ENCODE peak calls at places on chromosome 11, in ten cellular contexts. E, X, R, M, T, Z, G, B, P and C are unnamed samples. For H3K4me1, the result is how much of the 10 kb centered on the place peaks cover.

GRCh38 chr11:59199546-59200420 is 12.9 kb downstream of the MPEG1 start:
- DNase-seq in Z (no peak), X (no peak), T (no peak), G (no peak), R (no peak), B (no peak), E (no peak), M (no peak), P (no peak), C (no peak)

GRCh38 chr11:12318791-12319733 is 58.3 kb upstream of the PARVA start:
- DNase-seq in E (peak), M (no peak), R (no peak), G (no peak), Z (peak), P (no peak), T (peak), X (no peak), B (no peak), C (no peak)

GRCh38 chr11:8091671-8092070 is 10.7 kb downstream of the TUB start:
- DNase-seq in M (peak), X (no peak), T (no peak), R (no peak), B (no peak), P (no peak), G (no peak), Z (no peak), E (peak), C (no peak)

GRCh38 chr11:35491231-35491871 is 34.1 kb downstream of the PAMR1 start:
- DNase-seq in P (no peak), E (no peak), R (no peak), B (peak), X (no peak), M (no peak), G (no peak), Z (peak), T (peak), C (no peak)

GRCh38 chr11:30914143-30914762 is 328.1 kb upstream of the MPPED2 start:
- DNase-seq in B (peak), M (no peak), E (peak), P (no peak), G (peak), X (peak), R (peak), Z (peak), T (peak), C (no peak)

GRCh38 chr11:75766449-75767227 is 1.9 kb upstream of the DGAT2 start:
- DNase-seq in X (no peak), Z (no peak), M (no peak), T (no peak), B (no peak), G (no peak), R (no peak), E (no peak), P (no peak), C (no peak)

GRCh38 chr11:120900642-120901041 is 123.3 kb upstream of the TBCEL start:
- DNase-seq in Z (no peak), E (no peak), X (no peak), B (peak), M (no peak), R (no peak), P (no peak), T (no peak), G (no peak), C (no peak)

GRCh38 chr11:12749442-12749841 is 75.2 kb downstream of the TEAD1 start:
- DNase-seq in T (no peak), B (no peak), Z (no peak), R (no peak), M (no peak), E (no peak), X (no peak), G (no peak), P (no peak), C (no peak)

GRCh38 chr11:16542353-16542752 is 186.0 kb upstream of the SOX6 start:
- DNase-seq in X (no peak), Z (no peak), M (no peak), G (no peak), T (no peak), E (no peak), B (no peak), R (no peak), P (no peak), C (no peak)

GRCh38 chr11:77172666-77172982 is 44.6 kb downstream of the MYO7A start:
- DNase-seq in M (no peak), T (no peak), G (peak), X (no peak), E (no peak), Z (peak), R (peak), B (no peak), P (no peak), C (no peak)

GRCh38 chr11:124859171-124859570 is 6.1 kb upstream of the ROBO3 start:
- DNase-seq in M (no peak), X (no peak), R (no peak), T (no peak), P (no peak), B (no peak), G (no peak), E (no peak), Z (no peak), C (no peak)

GRCh38 chr11:124798991-124799383 is 1.2 kb downstream of the MSANTD2 start:
- DNase-seq in E (no peak), R (no peak), T (peak), B (peak), G (no peak), P (no peak), M (no peak), X (no peak), Z (peak), C (no peak)

GRCh38 chr11:110093407-110094297 is 460 bp downstream of the ZC3H12C start:
- DNase-seq in M (peak), G (peak), T (peak), E (peak), X (no peak), Z (peak), P (no peak), R (peak), B (peak), C (no peak)

GRCh38 chr11:84969103-84969502 is 658.0 kb downstream of the DLG2 start:
- DNase-seq in R (no peak), T (peak), G (no peak), B (peak), M (no peak), X (no peak), E (no peak), Z (peak), P (no peak), C (no peak)

GRCh38 chr11:35902961-35903360 is 40.9 kb upstream of the LDLRAD3 start:
- DNase-seq in Z (no peak), T (no peak), G (no peak), M (no peak), B (no peak), E (no peak), R (no peak), P (no peak), X (no peak), C (no peak)

GRCh38 chr11:7904910-7905309 is 26.2 kb downstream of the OR10A6 start:
- DNase-seq in M (no peak), G (no peak), B (peak), P (no peak), T (no peak), Z (peak), E (no peak), X (no peak), R (no peak), C (no peak)

GRCh38 chr11:1559103-1559951 is 12.7 kb downstream of the DUSP8 start:
- DNase-seq in Z (peak), X (peak), G (peak), B (peak), M (peak), T (peak), E (peak), R (peak), P (no peak), C (no peak)

GRCh38 chr11:122037911-122038310 is 78.1 kb downstream of the BLID start:
- DNase-seq in G (no peak), Z (no peak), R (no peak), P (no peak), M (no peak), E (no peak), T (no peak), X (no peak), B (no peak), C (no peak)

GRCh38 chr11:131423715-131424114 is 53.3 kb downstream of the NTM start:
- DNase-seq in E (no peak), M (no peak), R (no peak), X (no peak), B (peak), P (no peak), Z (peak), T (peak), G (no peak), C (no peak)

GRCh38 chr11:109940816-109941215 is 152.4 kb upstream of the ZC3H12C start:
- DNase-seq in T (peak), G (no peak), R (no peak), P (no peak), M (no peak), Z (peak), E (no peak), X (no peak), B (peak), C (no peak)

GRCh38 chr11:75565916-75566762 is 4.1 kb downstream of the SERPINH1 start:
- DNase-seq in T (no peak), Z (peak), M (no peak), X (no peak), P (no peak), R (no peak), G (no peak), E (no peak), B (no peak), C (no peak)

GRCh38 chr11:9573054-9573774 is at the start of gene WEE1:
- DNase-seq in X (peak), M (peak), Z (peak), G (peak), R (peak), B (peak), P (peak), T (peak), E (peak), C (peak)

GRCh38 chr11:70733327-70734325 is 335.3 kb downstream of the CTTN start:
- DNase-seq in Z (no peak), E (no peak), G (peak), T (no peak), P (no peak), R (peak), B (no peak), X (no peak), M (no peak), C (no peak)
- H3K4me3 ChIP-seq in Z (no peak), E (no peak), G (no peak), T (no peak), P (no peak), R (no peak), B (no peak), X (no peak), M (no peak), C (no peak)

GRCh38 chr11:118897721-118898310 is 14.1 kb downstream of the CXCR5 start:
- DNase-seq in E (peak), X (no peak), T (no peak), G (no peak), P (no peak), M (no peak), B (peak), R (no peak), Z (no peak), C (no peak)
- H3K4me1 ChIP-seq in E (under half), X (under half), T (under half), G (under half), P (half or more), M (under half), B (under half), R (under half), Z (under half), C (under half)

GRCh38 chr11:85991514-85991913 is 77.4 kb downstream of the PICALM start:
- DNase-seq in G (no peak), E (no peak), Z (no peak), B (no peak), R (no peak), P (no peak), T (no peak), X (no peak), M (no peak), C (no peak)
- H3K27ac ChIP-seq in G (no peak), E (no peak), Z (no peak), B (no peak), R (no peak), P (no peak), T (no peak), X (no peak), M (no peak), C (no peak)

DNA sequence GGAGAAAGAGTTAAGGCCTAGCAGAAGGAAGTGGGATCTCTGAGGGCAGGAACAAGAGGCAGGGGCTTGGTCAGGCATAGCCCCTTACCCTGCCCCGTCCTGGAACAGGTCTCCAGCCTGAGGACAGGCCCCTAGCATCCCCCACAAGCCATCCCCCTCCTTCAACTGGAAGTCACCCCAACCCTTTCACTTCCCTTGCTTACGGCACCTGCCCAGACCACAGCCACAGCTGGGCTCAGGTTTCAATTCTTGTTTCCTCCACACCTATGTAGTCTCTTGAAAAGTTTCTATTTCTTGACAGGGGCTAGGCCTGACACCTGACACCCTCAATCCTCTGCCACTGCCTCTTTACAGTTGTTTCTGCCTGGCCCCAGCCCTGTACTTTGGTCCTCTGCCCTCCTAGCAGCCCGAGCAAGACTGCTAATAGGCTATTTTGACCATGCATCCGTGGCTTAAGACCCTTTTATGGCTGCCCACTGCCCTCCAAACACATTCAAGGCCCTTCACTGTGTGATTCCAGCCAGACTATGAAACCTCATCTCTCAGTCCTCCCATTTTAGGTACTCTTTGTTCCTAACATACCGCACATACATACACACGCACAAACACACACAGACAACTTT is 10.9 kb upstream of the FCHSD2 start:
- DNase-seq in Z (no peak), M (peak), R (no peak), E (no peak), G (no peak), B (no peak), P (no peak), T (no peak), X (no peak), C (peak)
- H3K4me3 ChIP-seq in Z (no peak), M (no peak), R (no peak), E (no peak), G (no peak), B (no peak), P (no peak), T (no peak), X (no peak), C (peak)

GRCh38 chr11:40825435-40825834 is 634.0 kb downstream of the LRRC4C start:
- DNase-seq in P (no peak), T (no peak), X (no peak), B (no peak), E (no peak), R (no peak), M (no peak), Z (no peak), G (no peak), C (no peak)
- H3K4me1 ChIP-seq in P (under half), T (under half), X (under half), B (under half), E (under half), R (under half), M (under half), Z (under half), G (under half), C (under half)

GRCh38 chr11:70569996-70570692 is 171.8 kb downstream of the CTTN start:
- DNase-seq in G (peak), T (no peak), P (no peak), R (peak), E (no peak), M (no peak), Z (no peak), B (no peak), X (no peak), C (no peak)
- H3K27ac ChIP-seq in G (no peak), T (no peak), P (no peak), R (no peak), E (no peak), M (no peak), Z (no peak), B (no peak), X (no peak), C (no peak)